ENCODE peak calls at places on chromosomes 2 and 18, in ten cellular contexts. M is K562, W is stomach, L is transverse colon, F is HepG2, J is SK-N-SH, O is H1, N is sigmoid colon, C is suprapubic skin, E is esophagus muscularis mucosa. B is an unnamed sample.

GRCh38 chr2:162838141-162838500 is 446 bp downstream of the KCNH7 start:
- DNase-seq in M (no peak), W (no peak), L (no peak), F (no peak), J (no peak), O (no peak), N (no peak), C (no peak), E (no peak), B (no peak)

GRCh38 chr18:48946329-48946835 is 4.4 kb downstream of the SMAD7 start:
- DNase-seq in M (no peak), W (peak), L (peak), F (peak), J (peak), O (no peak), N (no peak), C (no peak), E (no peak), B (no peak)

GRCh38 chr18:56639094-56639361 is 636 bp upstream of the TXNL1 start:
- DNase-seq in M (no peak), W (no peak), L (no peak), F (no peak), J (peak), O (no peak), N (no peak), C (no peak), E (no peak), B (no peak)

GRCh38 chr2:104043864-104044263 is 810.1 kb upstream of the POU3F3 start:
- DNase-seq in M (no peak), W (no peak), L (no peak), F (no peak), J (no peak), O (no peak), N (no peak), C (no peak), E (no peak), B (peak)

GRCh38 chr2:21910832-21911507 is 787.2 kb downstream of the TDRD15 start:
- DNase-seq in M (no peak), W (no peak), L (no peak), F (no peak), J (no peak), O (no peak), N (no peak), C (no peak), E (no peak), B (no peak)

GRCh38 chr2:41970898-41971660 is 76.7 kb upstream of the PKDCC start:
- DNase-seq in M (no peak), W (no peak), L (no peak), F (no peak), J (no peak), O (no peak), N (no peak), C (no peak), E (no peak), B (no peak)

GRCh38 chr18:63646916-63647315 is 2.9 kb upstream of the SERPINB4 start:
- DNase-seq in M (no peak), W (no peak), L (no peak), F (no peak), J (no peak), O (no peak), N (no peak), C (no peak), E (no peak), B (no peak)

GRCh38 chr2:8144785-8145184 is 537.1 kb upstream of the ID2 start:
- DNase-seq in M (no peak), W (no peak), L (no peak), F (no peak), J (no peak), O (no peak), N (no peak), C (no peak), E (no peak), B (no peak)

GRCh38 chr2:234451852-234452625 is 44.8 kb downstream of the ARL4C start:
- DNase-seq in M (no peak), W (no peak), L (no peak), F (no peak), J (no peak), O (no peak), N (no peak), C (no peak), E (no peak), B (no peak)

GRCh38 chr2:108910541-108911396 is 78.3 kb downstream of the EDAR start:
- DNase-seq in M (no peak), W (peak), L (no peak), F (no peak), J (peak), O (no peak), N (no peak), C (no peak), E (peak), B (no peak)

GRCh38 chr18:32093106-32093511 is 1.4 kb downstream of the RNF138 start:
- DNase-seq in M (peak), W (peak), L (peak), F (peak), J (no peak), O (no peak), N (peak), C (peak), E (no peak), B (peak)

GRCh38 chr2:199862779-199863178 is 11.8 kb upstream of the FTCDNL1 start:
- DNase-seq in M (no peak), W (no peak), L (no peak), F (no peak), J (no peak), O (no peak), N (no peak), C (no peak), E (no peak), B (no peak)

GRCh38 chr18:35862115-35862640 is 110.3 kb upstream of the RMP24 start:
- DNase-seq in M (no peak), W (no peak), L (no peak), F (no peak), J (no peak), O (no peak), N (no peak), C (no peak), E (no peak), B (no peak)

GRCh38 chr2:71710367-71710766 is 257.0 kb downstream of the DYSF start:
- DNase-seq in M (no peak), W (no peak), L (no peak), F (no peak), J (no peak), O (no peak), N (peak), C (peak), E (no peak), B (no peak)

GRCh38 chr2:221228214-221228769 is 343.8 kb downstream of the EPHA4 start:
- DNase-seq in M (no peak), W (no peak), L (no peak), F (no peak), J (no peak), O (no peak), N (no peak), C (no peak), E (no peak), B (no peak)

DNA sequence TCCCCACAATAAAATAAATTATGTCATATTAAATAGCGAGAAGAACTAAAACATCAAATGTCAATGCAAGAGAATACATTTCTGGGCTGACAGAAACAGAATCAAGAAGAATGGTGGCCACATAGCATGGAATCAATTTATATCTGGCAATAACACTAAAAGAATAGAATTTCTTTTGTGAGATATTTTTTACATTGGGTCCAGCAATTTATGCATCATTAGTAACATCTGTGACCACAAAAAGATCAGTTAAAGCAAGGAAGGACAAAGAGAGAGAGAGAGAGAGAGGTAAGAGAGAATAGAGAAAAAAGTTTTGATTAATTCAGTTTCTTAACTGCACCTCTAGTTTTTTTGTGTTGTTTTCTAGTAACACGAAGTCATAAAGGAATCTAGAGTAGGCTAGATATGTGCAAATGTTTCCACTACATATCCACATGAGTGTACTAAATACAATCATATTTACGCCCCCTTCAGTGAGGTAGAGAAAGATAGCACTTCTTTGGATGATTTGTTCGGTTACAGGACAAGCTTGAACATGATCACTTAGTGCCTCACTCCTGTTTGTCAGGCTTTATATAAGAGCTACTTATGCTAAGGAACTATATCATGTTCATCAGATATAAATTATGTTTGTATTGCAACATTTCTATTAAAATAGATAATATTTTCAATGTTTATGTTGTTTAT is 247.5 kb upstream of the COL3A1 start:
- DNase-seq in M (no peak), W (no peak), L (no peak), F (no peak), J (no peak), O (no peak), N (no peak), C (no peak), E (no peak), B (no peak)
- TF ChIP-seq EP300 in M (no peak), W (no peak), L (no peak), F (no peak), J (no peak), O (no peak), N (no peak), C (no peak), E (no peak), B (no peak)

GRCh38 chr18:11948852-11949523 is 32.3 kb upstream of the IMPA2 start:
- DNase-seq in M (no peak), W (no peak), L (no peak), F (peak), J (no peak), O (no peak), N (no peak), C (no peak), E (no peak), B (no peak)
- TF ChIP-seq POLR2AphosphoS5 in M (no peak), W (no peak), L (no peak), F (no peak), J (no peak), O (no peak), N (no peak), C (no peak), E (peak), B (no peak)

GRCh38 chr2:142791335-142791734 is 86.1 kb upstream of the KYNU start:
- DNase-seq in M (no peak), W (no peak), L (no peak), F (no peak), J (no peak), O (no peak), N (no peak), C (no peak), E (no peak), B (no peak)

GRCh38 chr2:142794850-142795249 is 82.6 kb upstream of the KYNU start:
- DNase-seq in M (no peak), W (no peak), L (no peak), F (no peak), J (no peak), O (no peak), N (no peak), C (no peak), E (no peak), B (no peak)

GRCh38 chr2:142796161-142796560 is 81.3 kb upstream of the KYNU start:
- DNase-seq in M (no peak), W (no peak), L (no peak), F (peak), J (no peak), O (no peak), N (no peak), C (no peak), E (no peak), B (no peak)
- TF ChIP-seq EP300 in M (no peak), W (no peak), L (no peak), F (no peak), J (no peak), O (no peak), N (no peak), C (no peak), E (no peak), B (no peak)

DNA sequence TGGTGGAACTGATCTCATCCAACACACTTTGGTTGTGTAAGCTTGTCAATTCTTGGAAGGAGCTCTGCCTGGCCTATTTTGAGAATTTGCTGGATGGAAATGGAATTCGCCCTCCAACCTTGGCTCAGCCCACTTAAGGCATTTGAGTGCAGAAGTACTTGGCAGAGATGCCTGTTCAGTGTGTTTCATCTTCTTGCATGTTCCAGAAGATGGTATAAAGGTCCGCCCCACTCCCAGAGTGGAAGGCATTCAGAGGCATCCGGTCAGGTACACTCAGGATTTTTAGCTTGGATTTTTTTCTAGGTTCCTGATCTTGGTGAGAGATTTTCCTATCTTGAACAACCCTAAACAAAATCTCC is 61.3 kb upstream of the TXNDC2 start:
- DNase-seq in M (no peak), W (no peak), L (no peak), F (no peak), J (no peak), O (no peak), N (peak), C (no peak), E (peak), B (no peak)
- TF ChIP-seq POLR2AphosphoS5 in M (no peak), W (peak), L (peak), F (no peak), J (no peak), O (no peak), N (peak), C (no peak), E (peak), B (peak)

GRCh38 chr18:25830787-25831186 is 259.6 kb downstream of the SS18 start:
- DNase-seq in M (no peak), W (peak), L (no peak), F (peak), J (no peak), O (no peak), N (no peak), C (no peak), E (no peak), B (no peak)
- TF ChIP-seq EP300 in M (no peak), W (no peak), L (no peak), F (no peak), J (no peak), O (no peak), N (no peak), C (no peak), E (no peak), B (no peak)

DNA sequence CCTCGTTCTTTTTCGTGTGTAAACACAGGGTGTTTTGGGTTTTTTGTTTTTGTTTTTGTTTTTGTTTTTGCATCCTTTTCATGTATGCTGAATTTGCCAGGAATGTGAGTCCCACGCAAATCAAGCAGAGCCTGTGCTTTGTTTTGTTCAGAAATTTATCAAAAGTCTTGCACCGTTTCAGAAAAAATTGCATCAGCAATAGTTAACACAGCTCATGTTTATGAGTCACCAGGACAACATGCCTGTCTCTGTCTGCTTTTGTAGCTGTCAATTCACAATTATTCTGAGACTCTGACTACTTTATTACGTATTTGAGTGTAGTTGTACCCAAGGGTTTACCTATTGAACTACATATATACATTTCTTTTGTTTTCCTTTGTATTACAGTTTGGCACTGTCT is 38.3 kb downstream of the MRPL44 start:
- DNase-seq in M (peak), W (no peak), L (no peak), F (peak), J (no peak), O (no peak), N (no peak), C (no peak), E (no peak), B (no peak)
- TF ChIP-seq POLR2AphosphoS5 in M (no peak), W (no peak), L (no peak), F (no peak), J (no peak), O (no peak), N (no peak), C (no peak), E (no peak), B (no peak)

GRCh38 chr2:171479154-171479814 is 43.0 kb upstream of the CYBRD1 start:
- DNase-seq in M (no peak), W (no peak), L (no peak), F (no peak), J (no peak), O (no peak), N (no peak), C (no peak), E (no peak), B (no peak)
- TF ChIP-seq EP300 in M (no peak), W (no peak), L (no peak), F (no peak), J (no peak), O (no peak), N (no peak), C (no peak), E (no peak), B (no peak)

GRCh38 chr2:64929329-64929728 is 59.9 kb upstream of the SLC1A4 start:
- DNase-seq in M (no peak), W (no peak), L (no peak), F (no peak), J (no peak), O (no peak), N (no peak), C (no peak), E (no peak), B (no peak)

GRCh38 chr2:64934530-64934929 is 54.7 kb upstream of the SLC1A4 start:
- DNase-seq in M (no peak), W (no peak), L (peak), F (no peak), J (no peak), O (no peak), N (peak), C (no peak), E (no peak), B (no peak)

GRCh38 chr2:64932327-64933216 is 56.6 kb upstream of the SLC1A4 start:
- DNase-seq in M (no peak), W (no peak), L (no peak), F (no peak), J (no peak), O (no peak), N (peak), C (no peak), E (no peak), B (no peak)

GRCh38 chr2:64930159-64930558 is 59.0 kb upstream of the SLC1A4 start:
- DNase-seq in M (no peak), W (no peak), L (no peak), F (no peak), J (no peak), O (no peak), N (no peak), C (no peak), E (no peak), B (no peak)

DNA sequence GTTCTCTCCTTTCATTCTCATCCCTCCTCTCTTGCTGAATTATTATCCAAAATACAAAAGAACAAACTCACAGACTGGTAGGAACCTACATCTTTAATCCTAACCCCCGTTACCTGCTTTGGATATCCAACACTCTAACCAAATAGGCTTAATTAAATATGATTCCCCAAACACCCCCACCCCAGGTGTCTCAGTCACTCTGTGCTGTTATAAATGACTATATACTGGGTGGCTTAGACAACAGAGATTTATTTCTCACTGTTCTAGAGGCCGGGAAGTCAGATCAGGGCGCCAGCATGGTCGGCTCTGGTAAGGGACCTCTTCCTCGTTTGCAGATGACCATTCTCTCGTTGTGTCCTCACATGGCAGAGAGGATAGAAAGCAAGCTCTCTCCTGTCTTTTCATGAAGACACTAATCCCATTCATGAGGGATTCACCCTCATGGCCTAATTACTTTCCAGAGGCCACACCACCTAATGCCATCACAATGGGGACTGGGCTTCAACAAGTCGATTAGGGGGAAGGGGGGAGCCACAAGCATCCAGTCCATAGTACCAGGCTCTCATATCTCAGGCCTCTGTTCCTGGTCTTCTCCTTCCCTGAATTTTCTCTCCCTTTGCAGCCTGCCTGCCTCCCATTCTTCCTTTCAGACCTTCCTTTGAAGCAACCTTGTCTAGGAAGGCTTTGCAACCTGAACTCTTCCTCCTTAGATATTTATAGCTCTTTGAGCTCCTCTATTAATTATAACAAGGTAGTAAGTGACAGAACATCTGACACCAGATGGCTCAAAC is 57.5 kb upstream of the SLC1A4 start:
- DNase-seq in M (no peak), W (no peak), L (no peak), F (no peak), J (no peak), O (no peak), N (peak), C (no peak), E (no peak), B (no peak)
- TF ChIP-seq POLR2AphosphoS5 in M (no peak), W (no peak), L (no peak), F (no peak), J (no peak), O (no peak), N (no peak), C (no peak), E (no peak), B (no peak)

GRCh38 chr2:192307530-192307929 is 112.8 kb upstream of the TMEFF2 start:
- DNase-seq in M (no peak), W (no peak), L (no peak), F (no peak), J (no peak), O (no peak), N (no peak), C (no peak), E (no peak), B (no peak)
- TF ChIP-seq EP300 in M (no peak), W (no peak), L (no peak), F (no peak), J (no peak), O (no peak), N (no peak), C (no peak), E (no peak), B (no peak)